ENCODE peak calls at places on chromosomes 3 and 15, in seven cellular contexts. H, Q, M, E, F, R and K are unnamed samples. For H3K4me1, the result is how much of the 10 kb centered on the place peaks cover.

GRCh38 chr3:33372218-33373081 is 67.8 kb downstream of the UBP1 start:
- DNase-seq in H (no peak), Q (peak), M (no peak), E (no peak), F (peak), R (peak), K (peak)

GRCh38 chr15:66772967-66773873 is 71.2 kb downstream of the SMAD6 start:
- DNase-seq in Q (no peak), M (no peak), F (peak), R (no peak), H (no peak), E (no peak), K (peak)

GRCh38 chr3:10026084-10026890 is at the start of gene FANCD2:
- DNase-seq in E (peak), R (peak), F (peak), H (peak), Q (peak), M (peak), K (peak)

GRCh38 chr3:134057006-134057832 is 27.5 kb upstream of the SLCO2A1 start:
- DNase-seq in M (no peak), Q (no peak), F (no peak), H (no peak), E (no peak), R (no peak), K (no peak)

GRCh38 chr3:131007782-131008181 is 18.8 kb downstream of the ASTE1 start:
- DNase-seq in Q (no peak), M (no peak), H (no peak), R (no peak), F (peak), E (no peak), K (peak)

GRCh38 chr3:116474356-116475200 is 29.3 kb upstream of the LSAMP start:
- DNase-seq in E (no peak), Q (no peak), R (no peak), H (no peak), M (no peak), F (no peak), K (peak)

GRCh38 chr15:80404719-80405553 is 754 bp downstream of the ARNT2 start:
- DNase-seq in R (no peak), H (peak), F (peak), M (no peak), Q (peak), E (no peak), K (peak)

GRCh38 chr3:128486692-128487537 is 6.1 kb downstream of the GATA2 start:
- DNase-seq in F (peak), R (no peak), H (no peak), E (no peak), Q (no peak), M (peak), K (peak)

GRCh38 chr3:72669224-72669623 is 179.0 kb downstream of the SHQ1 start:
- DNase-seq in M (no peak), E (no peak), H (no peak), Q (no peak), F (no peak), R (no peak), K (no peak)

GRCh38 chr3:191721983-191722382 is 261.0 kb downstream of the PYDC2 start:
- DNase-seq in E (no peak), Q (no peak), H (no peak), R (no peak), F (no peak), M (no peak), K (no peak)

GRCh38 chr15:68550498-68551295 is 28.1 kb upstream of the CORO2B start:
- DNase-seq in Q (peak), M (peak), R (peak), F (peak), E (peak), H (peak), K (peak)

GRCh38 chr15:83869329-83869728 is 215.4 kb downstream of the ADAMTSL3 start:
- DNase-seq in Q (no peak), R (no peak), M (no peak), F (no peak), E (no peak), H (no peak), K (peak)

GRCh38 chr3:55042591-55042990 is 114.7 kb upstream of the LRTM1 start:
- DNase-seq in M (no peak), E (no peak), Q (no peak), F (peak), R (no peak), H (no peak), K (no peak)

GRCh38 chr15:68126415-68126814 is 72.3 kb downstream of the PIAS1 start:
- DNase-seq in Q (no peak), M (peak), E (no peak), F (no peak), R (no peak), H (peak), K (no peak)

GRCh38 chr3:71254658-71255057 is 328.9 kb downstream of the FOXP1 start:
- DNase-seq in R (no peak), H (no peak), F (peak), E (no peak), Q (no peak), M (no peak), K (no peak)

DNA sequence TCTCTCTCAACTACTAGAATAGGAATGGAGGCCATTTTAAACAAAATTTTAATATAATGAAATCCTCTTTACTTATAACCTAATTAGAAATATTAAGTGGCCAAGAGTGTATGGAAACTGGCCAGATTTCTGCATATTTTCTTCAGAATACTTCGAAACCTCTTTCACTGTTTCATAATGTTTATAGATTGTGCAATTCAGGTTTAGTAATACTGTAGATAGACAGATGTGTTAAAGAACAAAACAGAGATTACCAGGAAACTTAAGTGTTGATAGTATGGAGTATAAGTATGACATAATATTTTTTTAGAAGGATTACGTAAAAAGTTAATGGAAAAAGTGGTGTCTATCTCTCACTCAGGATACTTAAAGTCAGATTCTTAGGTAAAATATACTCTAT is 4.7 kb downstream of the ABHD5 start:
- DNase-seq in Q (no peak), F (peak), H (no peak), E (no peak), M (no peak), R (no peak), K (no peak)
- H3K4me1 ChIP-seq in Q (under half), F (half or more), H (under half), E (under half), M (half or more), R (under half), K (under half)

DNA sequence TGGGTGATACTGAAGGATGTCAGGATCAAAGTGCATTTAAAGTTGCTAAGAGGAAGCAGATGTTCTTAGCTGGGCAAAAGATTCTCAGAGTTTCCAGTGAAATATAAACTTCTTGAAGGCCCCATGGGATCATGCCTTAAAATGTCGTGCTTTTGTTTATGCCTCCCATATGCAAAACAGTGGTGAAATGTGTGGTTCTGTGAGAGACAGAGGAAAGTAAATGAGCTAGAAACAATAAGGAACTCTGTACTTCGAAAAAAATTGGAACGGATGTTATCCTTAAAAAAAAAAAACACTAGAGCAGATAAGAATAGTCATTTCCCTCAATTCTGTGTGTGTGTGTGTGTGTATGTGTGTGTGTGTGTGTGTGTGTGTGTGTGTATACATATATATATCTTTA is 497.0 kb upstream of the TBL1XR1 start:
- DNase-seq in H (no peak), E (no peak), Q (no peak), R (no peak), M (no peak), F (peak), K (peak)
- H3K4me1 ChIP-seq in H (under half), E (under half), Q (under half), R (under half), M (under half), F (under half), K (under half)

GRCh38 chr15:69718916-69719315 is 266.3 kb downstream of the RPLP1 start:
- DNase-seq in H (no peak), E (no peak), F (no peak), Q (no peak), M (peak), R (no peak), K (peak)

GRCh38 chr15:69718445-69718844 is 265.8 kb downstream of the RPLP1 start:
- DNase-seq in E (no peak), F (no peak), H (no peak), Q (no peak), M (no peak), R (no peak), K (no peak)

GRCh38 chr15:69723404-69724097 is 270.9 kb downstream of the RPLP1 start:
- DNase-seq in Q (no peak), E (no peak), R (no peak), M (no peak), H (peak), F (no peak), K (no peak)

GRCh38 chr15:69722924-69723323 is 270.3 kb downstream of the RPLP1 start:
- DNase-seq in E (no peak), F (no peak), M (no peak), R (no peak), Q (no peak), H (no peak), K (no peak)

DNA sequence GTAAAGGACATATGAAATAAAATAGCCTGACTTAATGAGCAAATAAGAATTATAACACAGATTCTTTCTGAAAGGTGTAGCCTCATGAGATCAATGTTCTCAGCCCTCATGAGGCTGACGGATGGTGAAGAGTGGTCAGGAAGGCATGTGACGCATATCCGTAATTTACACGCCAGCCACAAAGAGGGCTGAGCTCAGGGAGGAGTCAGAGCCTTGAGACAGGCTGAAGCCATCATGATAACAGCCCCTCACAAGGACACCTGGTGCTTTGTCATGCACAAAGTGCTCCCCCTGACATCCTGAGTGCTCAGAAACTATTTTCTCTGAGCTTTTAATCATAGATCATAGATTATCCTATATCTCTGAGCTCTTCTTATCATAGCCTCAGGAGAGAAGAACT is 266.9 kb downstream of the RPLP1 start:
- DNase-seq in Q (no peak), E (no peak), H (no peak), F (no peak), M (peak), R (no peak), K (no peak)
- H3K4me1 ChIP-seq in Q (under half), E (under half), H (under half), F (under half), M (under half), R (under half), K (under half)

DNA sequence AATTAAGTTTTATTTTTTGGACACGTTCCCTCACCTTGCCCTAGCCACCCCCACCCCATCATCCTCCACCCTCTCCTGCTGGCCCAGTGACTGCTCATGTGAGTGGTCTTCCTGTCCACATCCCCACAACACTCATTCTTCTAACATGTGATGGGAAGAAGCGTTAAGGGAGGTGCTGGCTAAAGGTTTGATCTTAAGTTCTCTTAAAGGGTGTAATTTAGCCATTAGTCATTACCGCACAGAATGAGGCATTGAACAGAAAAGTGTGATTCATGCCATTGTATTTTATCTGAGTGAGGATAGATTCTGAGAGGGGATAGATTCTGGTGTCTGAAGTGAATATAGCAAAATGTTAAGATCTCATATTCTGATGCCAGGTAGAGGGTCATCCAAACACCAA is 272.9 kb upstream of the TPM1 start:
- DNase-seq in R (no peak), Q (no peak), E (no peak), H (no peak), F (no peak), M (no peak), K (peak)
- H3K4me1 ChIP-seq in R (under half), Q (under half), E (under half), H (under half), F (under half), M (under half), K (under half)

GRCh38 chr15:40787344-40787841 is 17.6 kb downstream of the C15orf62 start:
- DNase-seq in R (no peak), E (peak), M (peak), H (no peak), Q (no peak), F (peak), K (no peak)
- H3K4me1 ChIP-seq in R (under half), E (under half), M (under half), H (under half), Q (under half), F (under half), K (under half)

GRCh38 chr3:99863588-99863987 is 45.9 kb downstream of the CMSS1 start:
- DNase-seq in F (no peak), H (no peak), M (no peak), Q (no peak), R (no peak), E (no peak), K (no peak)
- H3K4me1 ChIP-seq in F (half or more), H (half or more), M (under half), Q (under half), R (under half), E (under half), K (under half)